ENCODE peak calls at places on chromosome X, in eight cellular contexts. C is ascending aorta, H is astrocyte, J is GM06990, U is neural progenitor cell, Q is cardiac muscle cell, T is thyroid gland, W is Peyer's patch. Z is an unnamed sample.

GRCh38 chrX:153874366-153875125 is 11.4 kb downstream of the L1CAM start:
- DNase-seq in C (no peak), H (no peak), J (no peak), U (no peak), Q (no peak), T (no peak), W (no peak), Z (no peak)

GRCh38 chrX:119757979-119758681 is at the start of gene SOWAHD:
- DNase-seq in C (no peak), H (no peak), J (peak; percentile 56), U (peak; percentile 60), Q (peak; percentile 42), T (peak; percentile 29), W (peak; percentile 85), Z (peak; percentile 33)

GRCh38 chrX:123835661-123836371 is 24.0 kb upstream of the XIAP start:
- DNase-seq in C (no peak), H (peak; percentile 74), J (no peak), U (no peak), Q (no peak), T (no peak), W (no peak), Z (no peak)

GRCh38 chrX:22652596-22652995 is 347.2 kb upstream of the DDX53 start:
- DNase-seq in C (no peak), H (peak; percentile 48), J (no peak), U (peak; percentile 52), Q (peak; percentile 53), T (no peak), W (no peak), Z (peak; percentile 56)

GRCh38 chrX:53321216-53321942 is 40.0 kb upstream of the IQSEC2 start:
- DNase-seq in C (no peak), H (no peak), J (no peak), U (peak; percentile 35), Q (peak; percentile 19), T (peak; percentile 30), W (no peak), Z (peak; percentile 15)

GRCh38 chrX:6898371-6898770 is 249.1 kb upstream of the STS start:
- DNase-seq in C (no peak), H (no peak), J (no peak), U (no peak), Q (peak; percentile 24), T (no peak), W (no peak), Z (no peak)

GRCh38 chrX:152072236-152072635 is 66.1 kb downstream of the MAGEA10 start:
- DNase-seq in C (no peak), H (peak; percentile 90), J (no peak), U (no peak), Q (no peak), T (no peak), W (no peak), Z (no peak)

GRCh38 chrX:115408736-115409390 is 119.3 kb downstream of the LUZP4 start:
- DNase-seq in C (no peak), H (peak; percentile 63), J (no peak), U (no peak), Q (no peak), T (no peak), W (no peak), Z (no peak)

GRCh38 chrX:101397779-101398178 is 7.0 kb downstream of the RPL36A start:
- DNase-seq in C (no peak), H (peak; percentile 6), J (no peak), U (no peak), Q (peak; percentile 41), T (no peak), W (no peak), Z (no peak)

GRCh38 chrX:72465882-72466281 is 106.8 kb downstream of the HDAC8 start:
- DNase-seq in C (no peak), H (no peak), J (no peak), U (no peak), Q (no peak), T (no peak), W (no peak), Z (no peak)

GRCh38 chrX:121949041-121949760 is 901.8 kb downstream of the GLUD2 start:
- DNase-seq in C (no peak), H (no peak), J (no peak), U (no peak), Q (no peak), T (no peak), W (no peak), Z (no peak)

GRCh38 chrX:84182521-84182920 is 5.5 kb downstream of the RPS6KA6 start:
- DNase-seq in C (no peak), H (no peak), J (no peak), U (no peak), Q (no peak), T (peak; percentile 61), W (peak; percentile 43), Z (no peak)

GRCh38 chrX:110208092-110208491 is 109.8 kb downstream of the AMMECR1 start:
- DNase-seq in C (no peak), H (no peak), J (no peak), U (no peak), Q (no peak), T (no peak), W (no peak), Z (no peak)

GRCh38 chrX:21176927-21177571 is 197.2 kb upstream of the CNKSR2 start:
- DNase-seq in C (no peak), H (no peak), J (no peak), U (no peak), Q (no peak), T (no peak), W (no peak), Z (no peak)

GRCh38 chrX:19904778-19905367 is 17.5 kb upstream of the SH3KBP1 start:
- DNase-seq in C (no peak), H (no peak), J (no peak), U (peak; percentile 55), Q (peak; percentile 39), T (peak; percentile 20), W (no peak), Z (peak; percentile 10)

GRCh38 chrX:46573331-46573895 is at the start of gene CHST7:
- DNase-seq in C (peak; percentile 79), H (peak; percentile 55), J (peak; percentile 77), U (peak; percentile 88), Q (peak; percentile 79), T (peak; percentile 57), W (peak; percentile 63), Z (peak; percentile 74)

GRCh38 chrX:131322646-131323045 is 33.5 kb upstream of the IGSF1 start:
- DNase-seq in C (no peak), H (no peak), J (no peak), U (no peak), Q (no peak), T (no peak), W (no peak), Z (no peak)

DNA sequence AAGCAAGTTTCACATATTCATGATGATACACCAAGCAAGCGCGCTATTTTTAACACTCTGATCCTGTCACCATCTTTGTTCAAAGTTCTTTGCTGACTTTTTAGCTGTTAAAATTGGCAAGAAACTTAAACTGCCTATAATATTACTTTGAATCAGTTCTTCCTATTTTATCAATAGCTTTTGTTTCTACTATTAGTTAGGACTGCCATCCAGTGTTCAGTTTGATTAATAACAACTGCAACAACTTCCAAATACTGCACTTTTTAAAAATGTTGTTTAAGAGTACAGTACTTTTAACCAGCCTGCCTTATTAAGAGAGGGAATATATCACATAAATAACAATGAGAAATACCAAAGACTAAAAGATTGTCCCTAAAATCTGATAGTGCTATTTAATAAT is 614.3 kb downstream of the FAM133A start:
- DNase-seq in C (no peak), H (no peak), J (no peak), U (peak; percentile 10), Q (no peak), T (no peak), W (no peak), Z (no peak)
- TF ChIP-seq CTCF in C (no peak), H (no peak), J (no peak), U (peak; percentile 65), Q (no peak), T (peak; percentile 24), W (no peak), Z (no peak)

GRCh38 chrX:134431894-134432293 is 28.1 kb upstream of the HPRT1 start:
- DNase-seq in C (no peak), H (peak; percentile 39), J (no peak), U (no peak), Q (no peak), T (no peak), W (no peak), Z (no peak)

GRCh38 chrX:134423606-134424005 is 36.4 kb upstream of the HPRT1 start:
- DNase-seq in C (no peak), H (peak; percentile 6), J (no peak), U (no peak), Q (peak; percentile 15), T (no peak), W (no peak), Z (no peak)

DNA sequence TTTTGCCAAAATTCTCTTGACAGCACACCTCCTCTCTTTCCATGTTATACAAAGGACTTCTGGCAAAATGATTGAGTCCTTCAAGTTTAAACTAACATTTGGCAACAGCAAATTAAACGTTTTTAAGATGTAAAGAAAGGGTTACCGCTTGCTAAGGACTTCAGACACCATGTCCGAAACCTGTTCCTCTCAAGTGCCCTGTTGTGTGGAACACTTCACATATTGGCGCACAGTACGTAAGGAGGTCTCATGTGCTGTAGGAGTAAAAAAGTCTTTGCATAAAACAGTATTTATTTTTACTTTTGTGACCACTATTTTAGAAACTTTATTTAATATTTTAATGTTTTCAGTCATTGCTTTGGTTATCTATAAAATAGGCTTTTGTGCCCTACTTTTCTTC is 33.7 kb upstream of the HPRT1 start:
- DNase-seq in C (no peak), H (no peak), J (no peak), U (no peak), Q (peak; percentile 7), T (peak; percentile 15), W (no peak), Z (no peak)
- H3K36me3 ChIP-seq in C (no peaks in the 10 kb centered on the region), H (no peaks in the 10 kb centered on the region), J (no peaks in the 10 kb centered on the region), U (peaks cover 32% of the 10 kb centered on the region), Q (peaks cover 54% of the 10 kb centered on the region), T (no peaks in the 10 kb centered on the region), W (no peaks in the 10 kb centered on the region), Z (peaks cover 11% of the 10 kb centered on the region)

DNA sequence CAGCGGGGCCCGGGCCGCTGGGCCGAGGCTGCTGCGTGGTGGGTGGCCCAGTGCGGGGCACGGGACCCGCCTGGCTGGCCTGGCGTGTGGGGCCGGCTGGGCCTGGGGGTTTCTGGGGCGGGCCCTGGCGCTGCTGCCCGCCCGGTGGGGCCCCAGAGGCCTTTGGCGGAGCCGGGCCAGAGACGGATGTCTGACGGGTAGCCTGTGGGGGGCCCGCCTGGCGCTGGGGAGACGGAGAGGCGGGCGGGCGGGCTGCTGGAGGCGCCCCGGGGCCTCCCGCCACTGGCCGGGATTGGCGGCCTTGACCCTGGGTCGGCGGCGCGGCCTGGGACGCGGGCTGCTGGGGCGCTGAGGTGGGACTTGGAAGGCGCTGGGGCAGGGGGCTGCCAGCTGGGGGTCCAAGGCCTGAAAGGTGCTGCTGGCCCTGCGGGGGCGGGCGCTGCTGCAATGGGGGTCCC is 8.1 kb upstream of the TIMP1 start:
- DNase-seq in C (no peak), H (no peak), J (no peak), U (peak; percentile 56), Q (peak; percentile 30), T (no peak), W (no peak), Z (no peak)
- H3K4me3 ChIP-seq in C (peak overlapping the region; percentile 48), H (no peak overlapping the region), J (no peak overlapping the region), U (peak overlapping the region; percentile 50), Q (peak overlapping the region; percentile 22), T (no peak overlapping the region), W (peak overlapping the region; percentile 40), Z (no peak overlapping the region)

DNA sequence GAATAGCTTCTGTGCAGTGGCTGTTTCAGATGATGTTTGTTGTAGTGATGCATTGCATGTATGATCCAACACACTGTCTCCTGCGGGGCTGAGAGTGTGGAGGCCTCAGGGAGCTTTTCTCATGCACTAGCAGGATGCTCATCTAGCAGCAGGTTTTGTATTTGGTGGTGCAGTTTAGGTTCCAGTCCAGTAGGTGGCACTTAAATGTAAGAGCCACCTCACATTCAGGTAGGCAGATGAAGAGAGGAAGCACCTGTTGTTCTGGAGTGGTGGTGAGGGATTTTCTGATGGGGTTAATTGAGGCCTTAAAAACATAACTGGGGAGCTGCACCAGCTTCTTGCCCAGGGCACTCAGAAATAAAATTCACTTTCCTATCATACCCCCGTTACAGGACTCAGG is 300.9 kb downstream of the SPIN4 start:
- DNase-seq in C (no peak), H (no peak), J (no peak), U (no peak), Q (no peak), T (no peak), W (no peak), Z (no peak)
- TF ChIP-seq CTCF in C (no peak), H (no peak), J (peak; percentile 36), U (no peak), Q (no peak), T (no peak), W (no peak), Z (peak; percentile 12)